ENCODE peak calls at places on chromosomes 7 and 10, in four cellular contexts. I, R, M and O are unnamed samples.

GRCh38 chr7:136883046-136883445 is 14.6 kb downstream of the CHRM2 start:
- DNase-seq in M (peak), R (no peak), I (no peak), O (no peak)

GRCh38 chr7:131186816-131187215 is 140.9 kb upstream of the MKLN1 start:
- DNase-seq in I (no peak), R (no peak), M (no peak), O (no peak)

GRCh38 chr7:46654546-46655443 is 733.7 kb upstream of the IGFBP3 start:
- DNase-seq in M (no peak), R (no peak), I (no peak), O (no peak)

GRCh38 chr10:73894245-73894971 is 16.5 kb upstream of the PLAU start:
- DNase-seq in I (no peak), R (no peak), M (no peak), O (peak)

GRCh38 chr7:79683185-79683890 is 229.9 kb upstream of the MAGI2 start:
- DNase-seq in R (no peak), M (no peak), I (no peak), O (no peak)

GRCh38 chr10:93030409-93030808 is 30.2 kb upstream of the CYP26C1 start:
- DNase-seq in M (peak), R (no peak), I (no peak), O (peak)

GRCh38 chr7:65798111-65799075 is 74.5 kb upstream of the VKORC1L1 start:
- DNase-seq in M (no peak), I (no peak), R (no peak), O (peak)

GRCh38 chr10:17375936-17376584 is 78.3 kb downstream of the ST8SIA6 start:
- DNase-seq in R (no peak), I (no peak), M (peak), O (no peak)

GRCh38 chr10:6200588-6201510 is 1.9 kb upstream of the PFKFB3 start:
- DNase-seq in R (peak), M (peak), I (peak), O (no peak)

GRCh38 chr7:39696631-39697030 is 73.3 kb downstream of the RALA start:
- DNase-seq in I (no peak), M (no peak), R (no peak), O (no peak)

GRCh38 chr10:34907743-34908425 is 92.8 kb upstream of the PARD3 start:
- DNase-seq in R (no peak), I (no peak), M (no peak), O (no peak)

GRCh38 chr7:130648580-130648979 is 20.0 kb downstream of the COPG2 start:
- DNase-seq in R (no peak), I (no peak), M (no peak), O (no peak)

GRCh38 chr10:114307731-114308130 is 68.7 kb downstream of the VWA2 start:
- DNase-seq in R (no peak), M (no peak), I (no peak), O (no peak)

GRCh38 chr7:1210321-1210978 is 22.2 kb upstream of the UNCX start:
- DNase-seq in I (no peak), R (no peak), M (no peak), O (no peak)
- H3K4me3 ChIP-seq in I (no peak), R (no peak), M (no peak), O (no peak)

GRCh38 chr7:4048336-4048735 is 633.8 kb upstream of the FOXK1 start:
- DNase-seq in I (no peak), R (peak), M (no peak), O (no peak)
- H3K4me3 ChIP-seq in I (no peak), R (no peak), M (no peak), O (no peak)

DNA sequence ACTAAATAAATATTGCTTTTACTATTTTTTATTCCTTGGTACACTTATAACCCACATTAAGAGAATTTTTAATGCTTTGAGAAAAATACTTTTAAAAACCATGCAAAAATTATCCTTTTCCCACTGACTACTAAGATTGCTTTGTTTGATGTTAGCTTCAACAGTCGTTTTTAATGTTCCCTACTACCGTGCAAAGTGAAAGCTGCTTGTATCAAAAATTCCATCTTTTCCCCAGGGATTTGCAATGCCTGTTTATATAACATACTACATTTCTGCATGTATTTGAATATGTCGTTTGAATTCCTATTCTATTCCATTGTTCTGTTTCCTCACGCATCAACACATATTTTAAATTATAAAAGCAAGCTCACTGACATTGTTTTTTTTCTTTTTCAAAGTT is 54.4 kb downstream of the TFPI2 start:
- DNase-seq in R (no peak), I (no peak), M (peak), O (peak)
- H3K4me3 ChIP-seq in R (no peak), I (no peak), M (no peak), O (no peak)

GRCh38 chr7:2115739-2116065 is 117.0 kb downstream of the MAD1L1 start:
- DNase-seq in M (no peak), R (no peak), I (no peak), O (no peak)
- H3K4me3 ChIP-seq in M (no peak), R (no peak), I (no peak), O (no peak)

DNA sequence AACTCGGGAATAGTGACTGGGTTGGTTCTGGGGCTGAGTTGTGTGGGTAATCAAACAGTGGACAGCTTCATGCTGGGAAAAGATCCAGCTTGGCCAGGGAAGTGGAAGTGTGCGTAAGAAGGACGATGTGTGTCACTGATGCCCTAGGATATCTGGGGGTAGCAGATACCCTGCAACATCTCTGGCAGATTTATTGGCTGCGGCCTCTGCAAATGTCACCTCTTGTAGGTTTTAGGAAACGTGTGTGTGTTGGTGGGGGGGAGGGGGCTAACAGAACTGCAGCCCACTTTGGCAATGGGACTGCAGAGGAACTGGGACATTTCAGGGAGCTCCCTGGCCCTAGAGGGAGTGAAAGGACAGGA is 965 bp upstream of the AGAP3 start:
- DNase-seq in I (peak), M (no peak), R (no peak), O (no peak)
- H3K4me3 ChIP-seq in I (no peak), M (peak), R (no peak), O (peak)

DNA sequence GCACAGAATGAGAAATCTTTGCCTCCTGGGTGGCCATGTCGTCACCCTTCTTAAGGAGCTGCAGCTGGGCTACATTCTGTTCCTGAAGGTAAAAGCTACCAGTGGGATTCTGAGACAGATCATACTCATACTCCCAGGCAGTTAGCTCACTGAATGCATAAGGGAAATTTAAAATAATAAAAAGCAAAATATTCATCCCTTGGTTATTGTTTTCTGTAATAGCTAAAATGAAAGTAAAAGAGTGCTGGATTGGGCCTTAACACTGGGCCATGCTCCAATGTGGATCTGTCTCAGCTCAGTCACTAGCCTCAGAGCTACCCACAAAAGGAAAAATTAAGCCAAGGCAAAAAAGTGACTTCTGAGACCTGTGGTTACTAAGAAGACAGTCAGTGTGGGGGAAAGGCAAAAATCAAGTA is 8.9 kb upstream of the DYNC2I1 start:
- DNase-seq in R (no peak), M (no peak), I (no peak), O (no peak)
- H3K4me3 ChIP-seq in R (no peak), M (no peak), I (no peak), O (no peak)